ENCODE peak calls at places on chromosomes 6 and 20, in six cellular contexts. G, F, D, M, W and Z are unnamed samples.

GRCh38 chr20:53737404-53738038 is 143.9 kb upstream of the ZNF217 start:
- DNase-seq in G (no peak), F (no peak), D (no peak), M (peak; percentile 40), W (no peak), Z (no peak)

GRCh38 chr20:47117789-47118188 is 223.1 kb downstream of the EYA2 start:
- DNase-seq in G (no peak), F (no peak), D (no peak), M (no peak), W (no peak), Z (no peak)

GRCh38 chr20:36579996-36580545 is 6.7 kb downstream of the TGIF2 start:
- DNase-seq in G (no peak), F (no peak), D (no peak), M (no peak), W (peak; percentile 77), Z (no peak)

GRCh38 chr6:87628424-87628823 is 38.5 kb downstream of the ORC3 start:
- DNase-seq in G (no peak), F (no peak), D (no peak), M (peak; percentile 18), W (no peak), Z (no peak)

GRCh38 chr6:25166955-25167753 is 112.0 kb upstream of the CARMIL1 start:
- DNase-seq in G (peak; percentile 11), F (no peak), D (no peak), M (no peak), W (no peak), Z (no peak)

GRCh38 chr20:47389867-47390347 is 33.4 kb upstream of the ZMYND8 start:
- DNase-seq in G (no peak), F (no peak), D (no peak), M (no peak), W (no peak), Z (no peak)

GRCh38 chr6:41560440-41561192 is 14.4 kb downstream of the FOXP4 start:
- DNase-seq in G (peak; percentile 77), F (no peak), D (peak; percentile 50), M (peak; percentile 48), W (peak; percentile 72), Z (peak; percentile 92)

GRCh38 chr6:14222956-14223355 is 105.4 kb downstream of the CD83 start:
- DNase-seq in G (no peak), F (no peak), D (no peak), M (no peak), W (no peak), Z (no peak)

GRCh38 chr6:33251390-33252012 is 20.2 kb downstream of the VPS52 start:
- DNase-seq in G (no peak), F (no peak), D (no peak), M (no peak), W (no peak), Z (no peak)

GRCh38 chr6:75098709-75099108 is 107.1 kb downstream of the COL12A1 start:
- DNase-seq in G (peak; percentile 40), F (peak; percentile 47), D (peak; percentile 46), M (peak; percentile 69), W (peak; percentile 88), Z (no peak)

GRCh38 chr6:142746524-142746923 is 198.5 kb downstream of the HIVEP2 start:
- DNase-seq in G (no peak), F (no peak), D (no peak), M (peak; percentile 14), W (no peak), Z (no peak)

GRCh38 chr20:4406627-4407026 is 315.1 kb upstream of the PRND start:
- DNase-seq in G (no peak), F (peak; percentile 42), D (no peak), M (no peak), W (no peak), Z (no peak)

GRCh38 chr20:35398660-35399144 is 13.1 kb downstream of the UQCC1 start:
- DNase-seq in G (no peak), F (no peak), D (no peak), M (no peak), W (no peak), Z (no peak)

GRCh38 chr6:161418458-161418945 is 144.6 kb upstream of the AGPAT4 start:
- DNase-seq in G (peak; percentile 62), F (peak; percentile 68), D (no peak), M (peak; percentile 68), W (peak; percentile 38), Z (no peak)

GRCh38 chr20:24470782-24471582 is 1.6 kb downstream of the SYNDIG1 start:
- DNase-seq in G (no peak), F (no peak), D (no peak), M (no peak), W (peak; percentile 28), Z (no peak)

GRCh38 chr6:123901441-123901840 is 97.8 kb downstream of the NKAIN2 start:
- DNase-seq in G (no peak), F (no peak), D (no peak), M (no peak), W (no peak), Z (no peak)

GRCh38 chr20:39661833-39662232 is 699.7 kb downstream of the DHX35 start:
- DNase-seq in G (no peak), F (no peak), D (no peak), M (peak; percentile 62), W (no peak), Z (no peak)

GRCh38 chr6:33949877-33950831 is 146.4 kb upstream of the MLN start:
- DNase-seq in G (no peak), F (no peak), D (no peak), M (peak; percentile 74), W (no peak), Z (no peak)

GRCh38 chr6:71349395-71349794 is 60.8 kb downstream of the OGFRL1 start:
- DNase-seq in G (no peak), F (peak; percentile 16), D (no peak), M (no peak), W (no peak), Z (no peak)

GRCh38 chr20:53954734-53955658 is 115.4 kb downstream of the BCAS1 start:
- DNase-seq in G (no peak), F (no peak), D (no peak), M (no peak), W (no peak), Z (no peak)

GRCh38 chr6:148166339-148166949 is 176.2 kb upstream of the SASH1 start:
- DNase-seq in G (no peak), F (peak; percentile 51), D (no peak), M (peak; percentile 58), W (no peak), Z (no peak)

GRCh38 chr6:18122128-18123093 is at the start of gene NHLRC1:
- DNase-seq in G (peak; percentile 85), F (no peak), D (peak; percentile 91), M (peak; percentile 90), W (peak; percentile 83), Z (peak; percentile 51)

GRCh38 chr6:31886426-31887068 is 7.8 kb upstream of the SLC44A4 start:
- DNase-seq in G (no peak), F (no peak), D (no peak), M (no peak), W (no peak), Z (no peak)

GRCh38 chr6:86791476-86791875 is 145.9 kb upstream of the HTR1E start:
- DNase-seq in G (no peak), F (no peak), D (no peak), M (no peak), W (no peak), Z (no peak)

GRCh38 chr20:6485376-6485775 is 282.1 kb upstream of the BMP2 start:
- DNase-seq in G (no peak), F (no peak), D (no peak), M (no peak), W (no peak), Z (no peak)

GRCh38 chr6:150617062-150617461 is 17.4 kb downstream of the PLEKHG1 start:
- DNase-seq in G (no peak), F (no peak), D (no peak), M (no peak), W (no peak), Z (no peak)
- H3K4me3 ChIP-seq in G (no peak overlapping the region), F (no peak overlapping the region), D (no peak overlapping the region), M (no peak overlapping the region), W (no peak overlapping the region), Z (no peak overlapping the region)

DNA sequence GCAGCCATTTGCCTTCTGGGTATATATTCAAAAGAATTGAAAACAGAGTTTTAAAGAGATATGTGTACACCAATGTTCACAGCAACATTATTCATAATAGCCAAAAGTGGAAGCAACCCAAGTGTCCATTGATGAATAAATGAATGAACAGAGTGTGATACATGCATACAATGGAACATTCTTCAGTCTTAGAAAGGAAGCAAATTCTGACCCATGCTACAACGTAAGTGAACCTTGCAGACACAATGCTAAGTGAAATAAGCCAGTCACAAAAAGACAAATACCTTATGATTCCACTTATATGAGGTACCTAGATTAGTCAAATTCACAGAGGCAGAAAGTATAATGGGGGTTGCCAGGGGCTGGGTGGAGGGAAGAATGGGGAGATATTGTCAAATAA is 34.6 kb upstream of the YWHAB start:
- DNase-seq in G (no peak), F (no peak), D (no peak), M (no peak), W (no peak), Z (no peak)
- H3K4me1 ChIP-seq in G (peaks cover under 1% of the 10 kb centered on the region), F (no peaks in the 10 kb centered on the region), D (no peaks in the 10 kb centered on the region), M (no peaks in the 10 kb centered on the region), W (no peaks in the 10 kb centered on the region), Z (no peaks in the 10 kb centered on the region)

DNA sequence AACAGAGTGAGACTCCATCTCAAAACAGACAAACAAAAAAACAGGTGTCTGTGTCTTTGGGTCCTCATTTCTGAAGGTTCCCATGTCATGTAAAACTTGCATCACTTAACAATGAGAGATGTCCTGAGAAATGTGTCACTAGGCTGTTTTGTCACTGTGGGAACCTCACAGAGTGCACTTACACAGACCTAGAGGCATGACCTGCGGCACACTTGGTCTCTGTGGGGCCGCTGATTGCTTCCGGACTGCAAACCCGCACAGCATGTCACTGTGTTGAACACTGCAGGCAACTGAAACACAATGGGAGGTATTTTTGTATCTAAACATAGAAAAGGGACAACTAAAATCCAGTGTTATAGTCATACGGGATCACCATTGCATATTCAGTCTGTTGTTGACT is 42.3 kb upstream of the TMEM181 start:
- DNase-seq in G (no peak), F (no peak), D (no peak), M (no peak), W (no peak), Z (no peak)
- H3K27me3 ChIP-seq in G (no peaks in the 10 kb centered on the region), F (no peaks in the 10 kb centered on the region), D (no peaks in the 10 kb centered on the region), M (no peaks in the 10 kb centered on the region), W (no peaks in the 10 kb centered on the region), Z (no peaks in the 10 kb centered on the region)

GRCh38 chr6:27541212-27541931 is 68.5 kb upstream of the ZNF184 start:
- DNase-seq in G (no peak), F (peak; percentile 68), D (no peak), M (no peak), W (no peak), Z (no peak)

GRCh38 chr6:27541932-27542297 is 69.0 kb upstream of the ZNF184 start:
- DNase-seq in G (no peak), F (no peak), D (no peak), M (no peak), W (no peak), Z (no peak)

GRCh38 chr6:27544612-27545260 is 71.8 kb upstream of the ZNF184 start:
- DNase-seq in G (no peak), F (no peak), D (no peak), M (no peak), W (no peak), Z (no peak)

GRCh38 chr6:27542485-27542884 is 69.6 kb upstream of the ZNF184 start:
- DNase-seq in G (no peak), F (no peak), D (no peak), M (no peak), W (no peak), Z (no peak)

DNA sequence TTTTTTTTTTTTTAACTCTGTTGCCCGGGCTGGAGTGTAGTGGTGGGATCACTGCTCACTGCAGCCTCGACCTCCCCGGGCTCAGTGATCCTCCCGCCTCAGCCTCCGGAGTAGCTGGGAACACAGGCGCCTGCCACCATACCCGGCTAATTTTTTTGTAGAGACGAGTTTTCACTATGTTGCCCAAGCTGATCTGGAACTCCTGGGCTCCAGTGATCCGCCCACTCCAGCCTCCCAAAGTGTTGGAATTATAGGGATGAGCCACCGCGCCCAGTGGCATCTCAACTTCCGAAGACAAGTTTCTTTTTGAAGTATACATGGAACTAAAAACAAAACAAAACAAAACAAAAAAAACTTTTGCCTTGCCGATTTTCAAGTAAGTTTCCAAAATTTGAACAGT is 66.6 kb upstream of the ZNF184 start:
- DNase-seq in G (no peak), F (no peak), D (no peak), M (no peak), W (no peak), Z (no peak)
- H3K4me3 ChIP-seq in G (no peak overlapping the region), F (peak overlapping the region; percentile 30), D (no peak overlapping the region), M (no peak overlapping the region), W (no peak overlapping the region), Z (no peak overlapping the region)